ENCODE peak calls at places on chromosomes 16 and 17, in ten cellular contexts. Z is lower leg skin, W is uterus, U is endothelial cell of umbilical vein, F is Peyer's patch, R is transverse colon, L is esophagus muscularis mucosa, D is HCT116, M is prostate gland, H is A549. K is an unnamed sample.

GRCh38 chr16:51953541-51953940 is 593.4 kb downstream of the TOX3 start:
- DNase-seq in U (no peak), Z (no peak), W (no peak), D (no peak), F (no peak), M (no peak), R (no peak), L (no peak), H (no peak), K (no peak)

GRCh38 chr16:67828651-67829050 is 13.5 kb upstream of the THAP11 start:
- DNase-seq in M (no peak), H (no peak), W (no peak), R (no peak), D (no peak), Z (no peak), U (no peak), F (no peak), L (no peak), K (no peak)

GRCh38 chr17:80101946-80102706 is 745 bp downstream of the GAA start:
- DNase-seq in W (no peak), U (peak), D (no peak), M (no peak), H (no peak), L (no peak), R (no peak), Z (peak), F (peak), K (no peak)

GRCh38 chr17:60840456-60840855 is 162.8 kb downstream of the BCAS3 start:
- DNase-seq in Z (no peak), M (no peak), F (no peak), W (no peak), U (no peak), R (no peak), D (no peak), L (no peak), H (no peak), K (no peak)

GRCh38 chr16:65905326-65905725 is 461.2 kb upstream of the CDH5 start:
- DNase-seq in D (no peak), H (no peak), R (no peak), F (no peak), Z (no peak), U (no peak), M (no peak), W (no peak), L (peak), K (no peak)

GRCh38 chr16:73530529-73530928 is 482.6 kb upstream of the ZFHX3 start:
- DNase-seq in H (no peak), W (no peak), M (no peak), Z (no peak), R (no peak), U (no peak), D (no peak), F (no peak), L (no peak), K (no peak)

GRCh38 chr17:40502716-40503115 is 1.3 kb upstream of the TNS4 start:
- DNase-seq in U (no peak), W (no peak), R (no peak), L (no peak), Z (no peak), D (no peak), H (no peak), F (no peak), M (no peak), K (no peak)

GRCh38 chr17:71438631-71439146 is 682.1 kb upstream of the SOX9 start:
- DNase-seq in U (peak), D (peak), H (peak), R (no peak), L (no peak), Z (no peak), F (no peak), M (no peak), W (no peak), K (peak)

GRCh38 chr16:82282662-82283061 is 112.6 kb upstream of the MPHOSPH6 start:
- DNase-seq in R (no peak), W (no peak), U (no peak), D (no peak), F (no peak), L (no peak), Z (no peak), H (no peak), M (no peak), K (no peak)

GRCh38 chr17:72407336-72408121 is 286.7 kb downstream of the SOX9 start:
- DNase-seq in R (peak), F (no peak), U (peak), H (peak), M (peak), D (peak), Z (peak), W (peak), L (no peak), K (peak)

GRCh38 chr17:54408741-54409140 is 491.9 kb upstream of the TOM1L1 start:
- DNase-seq in D (no peak), H (no peak), F (no peak), W (no peak), R (no peak), U (no peak), L (no peak), Z (peak), M (no peak), K (no peak)

GRCh38 chr16:80198265-80198994 is 342.4 kb upstream of the DYNLRB2 start:
- DNase-seq in Z (no peak), U (peak), F (no peak), L (no peak), H (peak), R (no peak), D (no peak), M (no peak), W (no peak), K (no peak)

GRCh38 chr16:83937267-83937666 is 15.8 kb upstream of the OSGIN1 start:
- DNase-seq in D (no peak), F (no peak), Z (no peak), M (no peak), H (no peak), R (no peak), W (no peak), L (no peak), U (no peak), K (no peak)

GRCh38 chr17:66777689-66778225 is 57.2 kb upstream of the CACNG5 start:
- DNase-seq in Z (no peak), H (no peak), W (no peak), R (no peak), M (no peak), F (no peak), L (no peak), U (no peak), D (no peak), K (no peak)

GRCh38 chr17:78694805-78695531 is 87.1 kb downstream of the CYTH1 start:
- DNase-seq in L (no peak), H (no peak), U (no peak), W (no peak), F (no peak), Z (no peak), M (no peak), R (no peak), D (no peak), K (no peak)

GRCh38 chr17:78697122-78697845 is 84.8 kb downstream of the CYTH1 start:
- DNase-seq in Z (no peak), W (no peak), M (no peak), F (peak), H (no peak), R (no peak), D (no peak), U (no peak), L (no peak), K (no peak)

GRCh38 chr17:78693346-78694083 is 88.6 kb downstream of the CYTH1 start:
- DNase-seq in U (no peak), R (no peak), Z (no peak), F (no peak), H (no peak), M (no peak), W (no peak), L (no peak), D (no peak), K (no peak)

GRCh38 chr17:78696016-78696992 is 85.8 kb downstream of the CYTH1 start:
- DNase-seq in Z (no peak), U (no peak), L (no peak), W (no peak), F (no peak), D (no peak), R (no peak), H (no peak), M (no peak), K (no peak)

DNA sequence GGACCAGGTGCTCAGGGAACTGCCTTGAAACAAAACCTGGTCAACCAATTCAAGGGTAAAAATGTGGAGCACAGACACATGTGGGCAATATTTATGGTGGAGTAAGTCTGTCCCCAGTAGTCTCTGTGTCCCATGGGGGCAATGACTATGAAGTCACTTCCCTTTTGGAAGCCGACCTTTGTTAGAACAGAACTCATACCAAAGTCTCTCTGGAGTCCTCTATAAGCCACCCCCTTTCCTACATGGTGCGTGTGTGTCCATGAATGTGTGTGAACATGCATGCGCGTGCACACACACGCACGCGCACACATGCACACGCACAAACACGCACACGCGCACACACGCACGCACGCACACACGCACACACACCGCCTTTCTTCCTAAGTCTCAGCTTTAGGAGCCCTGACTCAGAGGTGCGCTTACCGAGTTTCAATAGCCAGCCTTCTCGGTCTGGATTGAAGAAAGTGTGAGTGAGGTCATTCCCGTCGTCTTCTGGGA is 84.2 kb downstream of the CYTH1 start:
- DNase-seq in D (no peak), Z (no peak), F (no peak), W (no peak), R (no peak), H (no peak), L (no peak), U (no peak), M (no peak), K (no peak)
- TF ChIP-seq POLR2A in D (no peak), Z (no peak), F (no peak), W (no peak), R (no peak), H (no peak), L (no peak), U (no peak), M (no peak), K (no peak)

GRCh38 chr17:42744283-42744805 is 496 bp downstream of the EZH1 start:
- DNase-seq in L (peak), H (peak), F (peak), D (peak), Z (peak), W (peak), R (peak), M (peak), U (no peak), K (peak)
- TF ChIP-seq POLR2A in L (no peak), H (no peak), F (no peak), D (no peak), Z (no peak), W (no peak), R (no peak), M (no peak), U (peak), K (no peak)

GRCh38 chr17:7561589-7562207 is at the start of gene SENP3:
- DNase-seq in U (peak), M (peak), F (peak), Z (peak), L (peak), R (peak), H (peak), W (peak), D (peak), K (peak)
- TF ChIP-seq POLR2A in U (no peak), M (peak), F (peak), Z (no peak), L (peak), R (peak), H (peak), W (peak), D (no peak), K (peak)

DNA sequence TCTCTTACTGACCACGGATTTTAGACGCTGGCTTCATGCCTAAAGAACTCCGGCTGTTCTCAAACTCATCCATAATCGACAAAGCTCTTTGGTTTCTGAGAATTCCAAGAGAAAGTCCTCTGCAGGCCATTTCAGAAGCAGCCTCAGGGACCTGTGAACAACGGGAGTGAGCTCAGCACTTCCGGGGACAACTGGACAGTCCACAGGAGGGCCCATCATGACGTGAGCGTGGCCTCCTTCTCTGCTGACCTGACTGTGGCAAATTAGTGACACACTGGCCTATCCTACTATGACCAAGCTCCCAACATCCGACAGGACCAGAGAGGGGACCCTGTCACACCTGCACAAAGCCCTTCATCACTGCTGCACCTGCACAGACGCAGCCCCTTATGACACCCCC is 16.4 kb downstream of the CCDC57 start:
- DNase-seq in U (no peak), R (no peak), H (no peak), Z (no peak), W (no peak), F (no peak), M (no peak), L (no peak), D (no peak), K (no peak)
- TF ChIP-seq POLR2A in U (no peak), R (no peak), H (no peak), Z (no peak), W (no peak), F (no peak), M (no peak), L (no peak), D (no peak), K (no peak)

GRCh38 chr16:85619089-85619850 is 6.1 kb downstream of the GSE1 start:
- DNase-seq in W (no peak), F (no peak), H (no peak), U (no peak), Z (no peak), L (no peak), D (no peak), R (no peak), M (no peak), K (no peak)
- TF ChIP-seq POLR2A in W (no peak), F (no peak), H (no peak), U (no peak), Z (no peak), L (no peak), D (no peak), R (no peak), M (no peak), K (no peak)

GRCh38 chr16:89093602-89094251 is at the start of gene ACSF3:
- DNase-seq in M (peak), H (peak), D (no peak), Z (no peak), R (peak), F (peak), U (peak), L (no peak), W (peak), K (peak)
- TF ChIP-seq POLR2A in M (no peak), H (peak), D (peak), Z (no peak), R (no peak), F (peak), U (peak), L (no peak), W (peak), K (peak)

DNA sequence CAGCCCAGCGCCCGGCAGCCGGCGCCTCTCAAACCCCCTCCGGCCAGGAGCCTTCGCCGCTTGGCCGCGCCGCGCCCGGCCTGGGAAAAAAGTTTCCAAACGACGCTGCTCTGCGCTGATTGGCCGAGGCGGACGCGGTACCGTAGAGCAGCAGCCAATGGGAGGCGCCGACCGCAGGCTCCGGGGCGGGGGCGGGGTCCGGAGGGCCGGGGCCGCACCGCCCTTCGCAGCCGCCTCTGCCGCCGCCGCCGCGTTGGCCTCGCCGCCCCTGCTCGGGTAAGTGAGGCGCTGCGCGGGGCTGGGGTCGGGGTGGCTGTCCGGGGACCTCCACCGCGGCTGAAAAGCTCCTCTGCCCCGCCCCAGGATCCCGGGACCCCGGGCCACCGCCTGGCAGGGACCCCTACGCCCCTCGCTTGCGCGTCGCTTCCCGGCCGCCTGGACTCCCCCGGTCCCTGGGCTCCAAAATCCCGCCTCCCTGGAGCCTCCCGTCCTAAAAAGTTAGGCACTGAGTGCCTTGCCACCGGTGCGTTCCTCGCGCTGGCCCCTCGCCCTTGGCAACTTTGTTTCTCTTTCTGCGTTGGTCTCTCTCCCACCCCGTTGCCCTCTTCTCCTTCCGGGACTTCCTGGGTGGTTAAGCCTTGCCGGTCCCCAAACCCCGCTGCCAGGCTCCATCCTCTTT is at the start of gene NDE1:
- DNase-seq in F (peak), U (peak), D (peak), R (peak), M (peak), L (peak), W (peak), Z (peak), H (peak), K (peak)
- TF ChIP-seq POLR2A in F (peak), U (peak), D (no peak), R (peak), M (peak), L (no peak), W (peak), Z (no peak), H (peak), K (peak)

GRCh38 chr17:44708401-44709263 is at the start of gene DBF4B:
- DNase-seq in H (peak), D (peak), U (peak), W (peak), Z (peak), M (peak), R (peak), F (peak), L (peak), K (peak)
- TF ChIP-seq POLR2A in H (peak), D (peak), U (no peak), W (peak), Z (no peak), M (peak), R (no peak), F (no peak), L (no peak), K (no peak)

GRCh38 chr17:59331129-59331928 is at the start of gene YPEL2:
- DNase-seq in U (peak), R (peak), H (peak), F (peak), W (peak), Z (peak), M (peak), D (peak), L (peak), K (peak)
- TF ChIP-seq POLR2A in U (peak), R (peak), H (peak), F (peak), W (peak), Z (peak), M (peak), D (peak), L (peak), K (peak)

GRCh38 chr17:8151120-8151640 is 1.0 kb downstream of the PER1 start:
- DNase-seq in D (no peak), W (peak), U (peak), F (peak), Z (peak), L (peak), R (peak), M (peak), H (no peak), K (peak)
- TF ChIP-seq POLR2A in D (no peak), W (peak), U (no peak), F (no peak), Z (no peak), L (no peak), R (no peak), M (peak), H (no peak), K (no peak)

K was measured in body of pancreas.